ENCODE peak calls at places on chromosomes 4 and X, in four cellular contexts. L is tibial nerve, R is transverse colon, Q is A549. H is an unnamed sample. For H3K4me1, the result is how much of the 10 kb centered on the place peaks cover.

GRCh38 chrX:141879616-141880015 is 24.1 kb upstream of the MAGEC1 start:
- DNase-seq in L (no peak), R (no peak), Q (no peak), H (no peak)

GRCh38 chrX:56758456-56758855 is 29.4 kb downstream of the NBDY start:
- DNase-seq in L (no peak), R (no peak), Q (no peak), H (no peak)

GRCh38 chr4:175424111-175424510 is 388.0 kb downstream of the GPM6A start:
- DNase-seq in L (no peak), R (no peak), Q (no peak), H (no peak)

GRCh38 chrX:63751481-63751880 is 33.5 kb downstream of the ARHGEF9 start:
- DNase-seq in L (no peak), R (no peak), Q (no peak), H (no peak)

GRCh38 chr4:41719417-41719816 is 29.1 kb downstream of the PHOX2B start:
- DNase-seq in L (no peak), R (no peak), Q (no peak), H (no peak)

GRCh38 chr4:125789018-125789417 is 474.3 kb downstream of the FAT4 start:
- DNase-seq in L (no peak), R (no peak), Q (no peak), H (no peak)

GRCh38 chrX:19624754-19625153 is 109.4 kb upstream of the MAP3K15 start:
- DNase-seq in L (no peak), R (no peak), Q (no peak), H (no peak)

GRCh38 chr4:16133406-16133805 is 49.6 kb upstream of the PROM1 start:
- DNase-seq in L (no peak), R (no peak), Q (no peak), H (no peak)

GRCh38 chrX:130120321-130120731 is 10.0 kb upstream of the ELF4 start:
- DNase-seq in L (no peak), R (no peak), Q (no peak), H (no peak)

GRCh38 chrX:131841496-131842410 is 181.3 kb upstream of the STK26 start:
- DNase-seq in L (no peak), R (peak), Q (peak), H (peak)

GRCh38 chr4:7124643-7125442 is 57.0 kb upstream of the GRPEL1 start:
- DNase-seq in L (peak), R (peak), Q (peak), H (peak)

GRCh38 chr4:2142630-2143427 is 83.7 kb downstream of the NAT8L start:
- DNase-seq in L (no peak), R (no peak), Q (no peak), H (no peak)

GRCh38 chr4:127251423-127251822 is 381.3 kb upstream of the INTU start:
- DNase-seq in L (no peak), R (no peak), Q (no peak), H (no peak)

GRCh38 chr4:111959202-111959601 is 186.1 kb upstream of the FAM241A start:
- DNase-seq in L (no peak), R (no peak), Q (peak), H (no peak)

DNA sequence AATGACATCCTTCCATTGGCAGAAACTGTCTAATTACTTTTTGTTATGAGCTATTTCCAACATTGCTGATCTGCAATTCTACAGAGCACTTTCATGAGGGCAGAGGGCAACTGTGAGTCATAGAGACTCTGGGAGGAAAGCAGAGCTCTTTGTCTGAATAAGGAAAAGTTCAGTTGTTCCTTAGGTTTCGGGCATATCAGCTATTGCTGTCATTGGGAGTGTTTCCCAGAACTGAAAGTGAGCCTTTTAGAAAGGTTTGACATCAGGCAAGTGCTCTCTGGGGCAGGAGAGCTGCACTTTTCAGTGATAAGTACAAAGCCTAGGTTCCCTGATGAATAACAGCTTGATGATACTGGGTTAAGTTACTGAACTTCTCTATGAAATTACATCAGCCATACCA is 119.2 kb upstream of the EDNRA start:
- DNase-seq in L (no peak), R (peak), Q (peak), H (peak)
- TF ChIP-seq EP300 in L (peak), R (no peak), Q (no peak), H (no peak)

GRCh38 chr4:5989236-5990225 is 28.7 kb downstream of the C4orf50 start:
- DNase-seq in L (no peak), R (no peak), Q (no peak), H (peak)

GRCh38 chr4:5992171-5993062 is 25.8 kb downstream of the C4orf50 start:
- DNase-seq in L (no peak), R (no peak), Q (no peak), H (no peak)

GRCh38 chr4:5984843-5985242 is 33.4 kb downstream of the C4orf50 start:
- DNase-seq in L (no peak), R (no peak), Q (no peak), H (no peak)

GRCh38 chr4:5990446-5991160 is 27.6 kb downstream of the C4orf50 start:
- DNase-seq in L (no peak), R (no peak), Q (no peak), H (no peak)

DNA sequence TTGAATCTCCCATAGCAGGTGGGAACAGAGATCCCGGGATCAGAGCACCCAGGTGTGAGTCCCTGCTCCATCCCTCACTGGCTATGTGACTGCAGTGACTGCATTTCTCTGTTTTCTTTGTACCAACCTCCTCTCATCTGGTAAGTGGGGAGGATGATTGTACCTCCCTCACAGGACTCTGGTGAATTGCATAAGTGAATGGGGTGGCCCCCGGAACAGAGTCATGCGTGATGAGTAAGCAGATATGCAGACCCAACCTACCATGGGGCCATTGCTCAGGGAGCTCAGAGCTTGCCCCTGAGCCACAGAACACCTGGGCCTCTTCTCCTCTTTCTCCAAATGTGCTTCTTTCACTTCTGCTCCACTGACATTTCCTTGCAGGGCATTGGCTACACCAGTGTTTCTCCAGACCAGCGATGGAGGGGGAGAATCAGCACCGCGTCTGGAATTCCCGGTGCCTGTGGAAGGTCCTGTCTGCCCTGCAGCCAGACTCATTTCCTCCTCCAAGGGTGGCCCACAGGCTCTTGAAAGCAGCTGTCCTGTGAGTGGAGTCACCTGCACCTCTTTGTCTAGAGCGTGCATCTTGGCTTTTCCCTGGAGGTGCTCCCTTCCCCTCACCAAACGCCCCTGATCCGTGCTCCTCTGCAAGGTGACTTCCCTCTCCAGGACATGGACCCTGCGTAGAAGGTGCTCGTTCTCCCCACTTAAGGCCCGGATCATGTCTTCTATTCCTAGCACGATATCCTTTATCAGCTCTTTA is 30.0 kb downstream of the C4orf50 start:
- DNase-seq in L (no peak), R (no peak), Q (no peak), H (peak)
- H3K4me1 ChIP-seq in L (under half), R (under half), Q (under half), H (under half)

GRCh38 chrX:52261463-52262194 is 76.9 kb downstream of the MAGED4 start:
- DNase-seq in L (peak), R (peak), Q (peak), H (peak)
- TF ChIP-seq EP300 in L (peak), R (no peak), Q (no peak), H (no peak)

GRCh38 chrX:68834371-68835103 is 5.7 kb downstream of the EFNB1 start:
- DNase-seq in L (no peak), R (no peak), Q (no peak), H (no peak)

GRCh38 chrX:68833855-68834331 is 5.1 kb downstream of the EFNB1 start:
- DNase-seq in L (no peak), R (peak), Q (no peak), H (no peak)

GRCh38 chrX:68833448-68833805 is 4.6 kb downstream of the EFNB1 start:
- DNase-seq in L (no peak), R (no peak), Q (no peak), H (no peak)

GRCh38 chrX:68835468-68835867 is 6.6 kb downstream of the EFNB1 start:
- DNase-seq in L (no peak), R (no peak), Q (no peak), H (peak)

DNA sequence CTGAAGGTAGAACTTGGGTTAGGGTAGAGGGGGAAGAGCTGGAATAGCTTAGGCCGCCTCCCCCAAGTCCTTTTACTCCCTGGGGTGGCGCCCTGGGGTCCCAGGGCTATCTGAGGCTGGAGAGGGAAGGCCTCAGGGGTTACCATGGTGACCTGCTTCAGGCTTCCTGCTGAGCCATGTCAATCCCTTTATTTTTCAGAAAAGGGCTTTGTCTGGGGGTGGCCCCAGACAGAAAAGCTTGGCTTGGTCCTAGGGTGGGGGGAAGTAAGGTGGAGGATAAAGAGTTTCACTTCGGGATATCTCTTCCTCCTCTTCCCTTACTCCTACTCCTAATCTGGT is 6.3 kb downstream of the EFNB1 start:
- DNase-seq in L (no peak), R (no peak), Q (no peak), H (no peak)
- H3K4me1 ChIP-seq in L (under half), R (under half), Q (under half), H (under half)

GRCh38 chr4:8131826-8132225 is 26.8 kb downstream of the ABLIM2 start:
- DNase-seq in L (no peak), R (no peak), Q (no peak), H (no peak)
- TF ChIP-seq EP300 in L (no peak), R (no peak), Q (no peak), H (no peak)